ENCODE peak calls at places on chromosomes 11 and 22, in seven cellular contexts. L is left ventricle myocardium inferior, M is fibroblast of the aortic adventitia, Z is foreskin fibroblast, J is nephron progenitor cell, E is Peyer's patch, O is heart right ventricle. P is an unnamed sample.

GRCh38 chr11:47179655-47179991 is 2.9 kb upstream of the ARFGAP2 start:
- DNase-seq in M (peak; percentile 46), L (no peak), Z (no peak), O (no peak), E (peak; percentile 70), J (peak; percentile 58), P (no peak)

GRCh38 chr11:105054723-105055492 is 9.8 kb upstream of the CARD16 start:
- DNase-seq in O (no peak), J (no peak), Z (no peak), L (no peak), M (no peak), E (no peak), P (no peak)

GRCh38 chr22:35377735-35378134 is 3.2 kb upstream of the HMOX1 start:
- DNase-seq in L (no peak), M (no peak), J (no peak), O (no peak), Z (no peak), E (no peak), P (no peak)

GRCh38 chr11:104256525-104256924 is 92.6 kb upstream of the PDGFD start:
- DNase-seq in M (peak; percentile 28), J (no peak), E (no peak), Z (no peak), O (no peak), L (no peak), P (no peak)

GRCh38 chr22:48853627-48854240 is 973.9 kb downstream of the BRD1 start:
- DNase-seq in J (no peak), M (no peak), O (no peak), Z (no peak), E (peak; percentile 29), L (no peak), P (no peak)

GRCh38 chr22:19823638-19824196 is 31.0 kb downstream of the GNB1L start:
- DNase-seq in O (no peak), M (no peak), E (peak; percentile 66), L (no peak), J (no peak), Z (no peak), P (no peak)

GRCh38 chr11:105298630-105299029 is 159.1 kb upstream of the CARD18 start:
- DNase-seq in J (no peak), M (peak; percentile 13), O (no peak), E (no peak), L (no peak), Z (no peak), P (no peak)

GRCh38 chr11:69240332-69241074 is 53.5 kb upstream of the MYEOV start:
- DNase-seq in L (no peak), O (no peak), M (peak; percentile 18), Z (no peak), J (no peak), E (peak; percentile 59), P (no peak)

GRCh38 chr11:2555376-2555775 is 110.6 kb downstream of the KCNQ1 start:
- DNase-seq in E (no peak), Z (no peak), J (no peak), L (no peak), O (no peak), M (no peak), P (no peak)

GRCh38 chr11:441043-441417 is 781 bp downstream of the ANO9 start:
- DNase-seq in Z (no peak), O (no peak), L (no peak), E (no peak), J (no peak), M (no peak), P (no peak)

GRCh38 chr22:30408388-30409101 is 11.7 kb downstream of the SEC14L2 start:
- DNase-seq in O (no peak), E (no peak), J (no peak), L (no peak), M (no peak), Z (peak; percentile 77), P (no peak)

GRCh38 chr11:73974611-73975478 is 7.8 kb downstream of the UCP2 start:
- DNase-seq in L (no peak), E (peak; percentile 44), Z (no peak), J (no peak), M (no peak), O (no peak), P (no peak)

GRCh38 chr22:20239951-20240773 is 28.0 kb downstream of the RTN4R start:
- DNase-seq in O (peak; percentile 78), Z (no peak), M (no peak), L (peak; percentile 29), J (peak; percentile 69), E (no peak), P (no peak)

GRCh38 chr11:130548491-130548833 is 100.0 kb downstream of the ADAMTS15 start:
- DNase-seq in E (no peak), L (no peak), O (no peak), Z (peak; percentile 35), M (peak; percentile 20), J (no peak), P (no peak)
- TF ChIP-seq CTCF in E (no peak), L (no peak), O (no peak), Z (no peak), M (peak; percentile 8), J (no peak), P (no peak)

GRCh38 chr11:71083105-71083504 is 169.3 kb downstream of the SHANK2 start:
- DNase-seq in L (no peak), E (no peak), J (no peak), Z (no peak), M (no peak), O (no peak), P (no peak)

GRCh38 chr11:71089571-71089970 is 162.8 kb downstream of the SHANK2 start:
- DNase-seq in Z (no peak), J (no peak), M (no peak), L (no peak), E (no peak), O (no peak), P (no peak)

GRCh38 chr11:71082454-71082853 is 169.9 kb downstream of the SHANK2 start:
- DNase-seq in M (no peak), O (no peak), Z (no peak), J (no peak), L (no peak), E (no peak), P (no peak)

GRCh38 chr11:71084306-71085012 is 167.9 kb downstream of the SHANK2 start:
- DNase-seq in L (no peak), J (no peak), O (no peak), E (no peak), M (no peak), Z (no peak), P (no peak)

DNA sequence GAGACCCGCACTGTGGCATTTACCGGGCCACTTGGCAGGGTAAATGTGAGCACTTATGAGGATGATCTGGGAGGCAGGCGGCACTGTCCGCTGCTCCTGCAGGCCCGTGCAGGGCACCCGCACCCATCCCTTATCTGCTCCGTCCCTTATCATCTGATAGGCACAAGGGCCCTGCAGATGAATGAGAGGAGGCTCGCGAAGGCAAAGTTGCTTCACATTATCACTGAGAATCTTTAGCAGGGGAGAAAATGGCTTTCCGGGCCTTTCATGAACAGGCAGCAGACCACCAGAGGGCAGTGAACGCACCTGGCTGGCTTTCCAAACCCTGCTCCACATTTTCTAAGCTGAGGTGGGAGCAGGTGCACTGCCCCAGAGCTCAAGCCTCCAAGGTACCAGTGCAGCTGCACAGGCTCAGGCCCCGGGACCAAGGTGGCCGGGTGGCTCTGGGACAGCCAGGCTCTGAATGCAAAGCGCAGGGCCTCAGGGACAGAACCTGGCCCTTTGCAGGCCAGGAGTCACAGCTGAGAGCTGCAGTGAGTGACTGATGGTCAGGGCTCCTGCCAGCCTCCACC is 165.6 kb downstream of the SHANK2 start:
- DNase-seq in J (peak; percentile 64), M (peak; percentile 16), O (no peak), Z (no peak), E (peak; percentile 48), L (no peak), P (no peak)
- TF ChIP-seq CTCF in J (peak; percentile 57), M (peak; percentile 50), O (no peak), Z (peak; percentile 47), E (peak; percentile 20), L (peak; percentile 60), P (peak; percentile 68)

DNA sequence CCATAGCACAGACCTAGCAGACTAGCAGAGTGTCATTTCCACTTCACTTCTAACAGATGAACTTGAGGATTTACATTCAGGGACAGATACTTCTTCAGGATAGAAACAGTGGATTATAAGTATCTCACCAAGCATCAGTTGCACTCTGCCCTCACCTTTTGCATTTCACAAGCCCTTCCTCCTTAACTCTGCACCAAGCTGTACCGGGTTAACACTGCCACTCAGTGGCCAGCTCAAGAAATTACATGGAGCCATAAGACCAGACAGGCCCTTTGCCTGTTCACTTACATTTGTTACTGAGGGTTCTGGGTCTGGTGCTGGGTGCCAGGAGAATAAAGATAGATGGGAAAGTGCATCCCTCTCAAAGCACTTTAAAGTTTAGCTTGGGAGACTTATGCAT is 309.8 kb downstream of the SHANK2 start:
- DNase-seq in Z (no peak), L (no peak), O (no peak), E (no peak), M (no peak), J (peak; percentile 25), P (no peak)
- TF ChIP-seq CTCF in Z (no peak), L (peak; percentile 14), O (no peak), E (no peak), M (peak; percentile 16), J (no peak), P (no peak)

GRCh38 chr11:40338062-40338461 is 1121.4 kb downstream of the LRRC4C start:
- DNase-seq in O (no peak), M (no peak), Z (no peak), L (no peak), J (no peak), E (no peak), P (no peak)

GRCh38 chr11:40337118-40337517 is 1122.3 kb downstream of the LRRC4C start:
- DNase-seq in M (no peak), J (no peak), Z (no peak), E (no peak), L (no peak), O (no peak), P (no peak)

GRCh38 chr11:40338739-40339138 is 1120.7 kb downstream of the LRRC4C start:
- DNase-seq in E (no peak), J (no peak), O (no peak), L (no peak), Z (peak; percentile 43), M (peak; percentile 21), P (no peak)
- TF ChIP-seq CTCF in E (no peak), J (no peak), O (no peak), L (no peak), Z (no peak), M (no peak), P (no peak)

GRCh38 chr11:37449146-37449545 is 851.1 kb upstream of the RAG2 start:
- DNase-seq in J (no peak), O (no peak), Z (peak; percentile 41), M (peak; percentile 85), L (no peak), E (no peak), P (no peak)
- TF ChIP-seq CTCF in J (peak; percentile 46), O (no peak), Z (peak; percentile 54), M (peak; percentile 65), L (no peak), E (no peak), P (peak; percentile 79)

GRCh38 chr11:9120659-9121350 is 29.4 kb upstream of the SCUBE2 start:
- DNase-seq in L (no peak), E (no peak), J (peak; percentile 40), O (no peak), M (no peak), Z (no peak), P (no peak)
- TF ChIP-seq CTCF in L (peak; percentile 24), E (no peak), J (peak; percentile 61), O (no peak), M (peak; percentile 3), Z (peak; percentile 10), P (no peak)